ENCODE peak calls at places on chromosomes 7 and 10, in four cellular contexts. Y, K, H and M are unnamed samples.

GRCh38 chr7:22723171-22723601 is 3.8 kb upstream of the IL6 start:
- DNase-seq in Y (peak), K (no peak), H (no peak), M (no peak)

GRCh38 chr7:76333388-76334101 is 25.2 kb downstream of the YWHAG start:
- DNase-seq in Y (no peak), K (no peak), H (no peak), M (no peak)

GRCh38 chr7:1919539-1920265 is 249.6 kb downstream of the ELFN1 start:
- DNase-seq in Y (no peak), K (no peak), H (no peak), M (no peak)

GRCh38 chr10:12350167-12350872 is 973 bp downstream of the CAMK1D start:
- DNase-seq in Y (peak), K (no peak), H (no peak), M (no peak)

GRCh38 chr7:36336380-36336779 is 53.3 kb upstream of the ANLN start:
- DNase-seq in Y (no peak), K (no peak), H (no peak), M (no peak)

GRCh38 chr7:1761097-1761496 is 91.0 kb downstream of the ELFN1 start:
- DNase-seq in Y (no peak), K (no peak), H (no peak), M (no peak)

GRCh38 chr10:43208147-43209063 is 58.5 kb downstream of the RASGEF1A start:
- DNase-seq in Y (no peak), K (no peak), H (no peak), M (no peak)

GRCh38 chr7:54037873-54038272 is 504.3 kb upstream of the VSTM2A start:
- DNase-seq in Y (no peak), K (no peak), H (no peak), M (no peak)

GRCh38 chr7:20141666-20142065 is 75.5 kb downstream of the MACC1 start:
- DNase-seq in Y (peak), K (no peak), H (no peak), M (no peak)

GRCh38 chr7:12896316-12896715 is 208.9 kb downstream of the ARL4A start:
- DNase-seq in Y (no peak), K (no peak), H (no peak), M (no peak)

GRCh38 chr7:27171636-27172387 is 2.3 kb downstream of the HOXA10 start:
- DNase-seq in Y (no peak), K (no peak), H (no peak), M (no peak)

GRCh38 chr10:646118-646524 is 43.3 kb downstream of the DIP2C start:
- DNase-seq in Y (no peak), K (no peak), H (no peak), M (no peak)

GRCh38 chr7:158868754-158869410 is 12.5 kb downstream of the DYNC2I1 start:
- DNase-seq in Y (no peak), K (no peak), H (no peak), M (no peak)

GRCh38 chr7:27873006-27873295 is 133.0 kb downstream of the TAX1BP1 start:
- DNase-seq in Y (no peak), K (no peak), H (no peak), M (no peak)

GRCh38 chr7:144830024-144830785 is 5.6 kb downstream of the TPK1 start:
- DNase-seq in Y (no peak), K (no peak), H (no peak), M (no peak)

GRCh38 chr7:137717811-137718271 is 128.9 kb downstream of the DGKI start:
- DNase-seq in Y (peak), K (no peak), H (no peak), M (no peak)

GRCh38 chr10:13813540-13813939 is 226.8 kb downstream of the PRPF18 start:
- DNase-seq in Y (no peak), K (no peak), H (no peak), M (no peak)

GRCh38 chr7:85750454-85750949 is 563.6 kb upstream of the SEMA3D start:
- DNase-seq in Y (peak), K (peak), H (no peak), M (no peak)

GRCh38 chr7:115613836-115614235 is 416.7 kb downstream of the TFEC start:
- DNase-seq in Y (no peak), K (no peak), H (no peak), M (no peak)

GRCh38 chr10:78923644-78924318 is 145.0 kb upstream of the ZMIZ1 start:
- DNase-seq in Y (no peak), K (no peak), H (no peak), M (no peak)

GRCh38 chr7:121545418-121545817 is 149.3 kb upstream of the FAM3C start:
- DNase-seq in Y (no peak), K (no peak), H (no peak), M (peak)

GRCh38 chr7:43876976-43877745 is 7.8 kb upstream of the MRPS24 start:
- DNase-seq in Y (no peak), K (no peak), H (no peak), M (no peak)

GRCh38 chr10:50635286-50635685 is 11.5 kb upstream of the SGMS1 start:
- DNase-seq in Y (peak), K (peak), H (peak), M (no peak)

GRCh38 chr7:55438765-55439525 is 73.8 kb downstream of the LANCL2 start:
- DNase-seq in Y (no peak), K (no peak), H (no peak), M (no peak)

GRCh38 chr10:88113232-88113631 is 249.8 kb downstream of the PTEN start:
- DNase-seq in Y (no peak), K (no peak), H (no peak), M (no peak)

GRCh38 chr7:11858668-11859302 is 26.8 kb upstream of the THSD7A start:
- DNase-seq in Y (no peak), K (no peak), H (no peak), M (no peak)

GRCh38 chr10:44911951-44912350 is 814 bp downstream of the TMEM72 start:
- DNase-seq in Y (no peak), K (no peak), H (no peak), M (no peak)

GRCh38 chr7:95045236-95045923 is 138.0 kb downstream of the PPP1R9A start:
- DNase-seq in Y (no peak), K (no peak), H (no peak), M (no peak)

GRCh38 chr10:25704622-25705021 is 229.4 kb upstream of the MYO3A start:
- DNase-seq in Y (no peak), K (no peak), H (no peak), M (no peak)

GRCh38 chr10:111323567-111323966 is 246.7 kb downstream of the ADRA2A start:
- DNase-seq in Y (no peak), K (peak), H (no peak), M (no peak)

GRCh38 chr7:30920584-30921539 is 9.2 kb downstream of the AQP1 start:
- DNase-seq in Y (no peak), K (no peak), H (no peak), M (no peak)

GRCh38 chr10:25078659-25079429 is 62.4 kb downstream of the THNSL1 start:
- DNase-seq in Y (no peak), K (peak), H (no peak), M (no peak)

GRCh38 chr7:115678049-115678982 is 352.2 kb downstream of the TFEC start:
- DNase-seq in Y (peak), K (peak), H (no peak), M (no peak)

GRCh38 chr10:72009430-72010081 is 45.4 kb downstream of the CHST3 start:
- DNase-seq in Y (peak), K (peak), H (peak), M (no peak)

GRCh38 chr10:32418572-32418971 is 27.4 kb upstream of the CCDC7 start:
- DNase-seq in Y (no peak), K (no peak), H (no peak), M (no peak)

GRCh38 chr7:11748884-11749283 is 83.1 kb downstream of the THSD7A start:
- DNase-seq in Y (no peak), K (no peak), H (no peak), M (no peak)

GRCh38 chr7:150801242-150801945 is 825 bp downstream of the TMEM176A start:
- DNase-seq in Y (no peak), K (no peak), H (no peak), M (no peak)
- H3K4me3 ChIP-seq in Y (no peak), K (no peak), H (no peak), M (peak)

GRCh38 chr7:104272767-104273384 is 55.5 kb upstream of the LHFPL3 start:
- DNase-seq in Y (peak), K (peak), H (no peak), M (no peak)
- TF ChIP-seq CTCF in Y (peak), K (peak), H (peak), M (peak)

GRCh38 chr10:73907841-73908517 is 3.0 kb upstream of the PLAU start:
- DNase-seq in Y (no peak), K (no peak), H (no peak), M (no peak)

GRCh38 chr10:73910764-73911552 is at the start of gene PLAU:
- DNase-seq in Y (no peak), K (no peak), H (no peak), M (no peak)

GRCh38 chr10:73909716-73910115 is 1.2 kb upstream of the PLAU start:
- DNase-seq in Y (no peak), K (no peak), H (no peak), M (no peak)

GRCh38 chr10:73910401-73910763 is 550 bp upstream of the PLAU start:
- DNase-seq in Y (no peak), K (no peak), H (no peak), M (no peak)

DNA sequence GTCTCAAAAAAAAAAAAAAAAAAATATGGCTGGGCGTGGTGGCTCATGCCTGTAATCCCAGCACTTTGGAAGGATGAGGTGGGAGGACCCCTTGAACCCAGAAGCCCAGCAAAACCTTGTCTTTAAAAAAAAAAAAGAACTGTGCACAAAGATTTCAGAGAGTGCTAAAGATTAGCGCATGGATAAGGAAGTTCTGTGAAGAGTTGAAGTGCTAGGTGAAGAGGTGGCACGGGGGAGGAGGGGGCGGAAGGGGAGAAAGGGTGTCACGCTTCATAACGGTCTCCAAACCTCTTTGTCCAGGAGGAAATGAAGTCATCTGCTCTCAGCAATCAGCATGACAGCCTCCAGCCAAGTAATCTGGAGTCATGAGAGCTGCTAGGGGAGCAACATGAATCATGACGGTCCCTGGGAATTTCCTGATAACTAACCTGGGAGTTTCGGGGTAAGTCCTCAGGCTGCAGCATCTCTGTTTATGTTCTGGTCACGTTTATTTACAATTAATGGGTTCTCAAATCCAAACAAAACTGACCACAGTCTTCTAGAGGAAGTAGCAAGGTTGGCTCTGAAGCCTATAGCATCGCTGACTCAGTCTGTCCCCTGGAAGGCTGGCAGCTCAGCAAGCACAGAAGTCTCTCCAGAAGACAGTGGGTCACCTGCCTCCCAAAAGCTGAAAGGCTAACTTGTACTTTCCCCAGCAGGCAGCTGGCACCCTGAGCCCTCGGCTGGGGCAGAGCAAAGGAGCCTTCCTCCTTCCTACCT is 1.9 kb upstream of the PLAU start:
- DNase-seq in Y (peak), K (peak), H (peak), M (peak)
- H3K4me3 ChIP-seq in Y (peak), K (no peak), H (no peak), M (peak)

GRCh38 chr7:52021343-52021742 is 704.7 kb upstream of the COBL start:
- DNase-seq in Y (no peak), K (no peak), H (no peak), M (no peak)

GRCh38 chr7:52018680-52019054 is 702.1 kb upstream of the COBL start:
- DNase-seq in Y (no peak), K (no peak), H (no peak), M (no peak)

DNA sequence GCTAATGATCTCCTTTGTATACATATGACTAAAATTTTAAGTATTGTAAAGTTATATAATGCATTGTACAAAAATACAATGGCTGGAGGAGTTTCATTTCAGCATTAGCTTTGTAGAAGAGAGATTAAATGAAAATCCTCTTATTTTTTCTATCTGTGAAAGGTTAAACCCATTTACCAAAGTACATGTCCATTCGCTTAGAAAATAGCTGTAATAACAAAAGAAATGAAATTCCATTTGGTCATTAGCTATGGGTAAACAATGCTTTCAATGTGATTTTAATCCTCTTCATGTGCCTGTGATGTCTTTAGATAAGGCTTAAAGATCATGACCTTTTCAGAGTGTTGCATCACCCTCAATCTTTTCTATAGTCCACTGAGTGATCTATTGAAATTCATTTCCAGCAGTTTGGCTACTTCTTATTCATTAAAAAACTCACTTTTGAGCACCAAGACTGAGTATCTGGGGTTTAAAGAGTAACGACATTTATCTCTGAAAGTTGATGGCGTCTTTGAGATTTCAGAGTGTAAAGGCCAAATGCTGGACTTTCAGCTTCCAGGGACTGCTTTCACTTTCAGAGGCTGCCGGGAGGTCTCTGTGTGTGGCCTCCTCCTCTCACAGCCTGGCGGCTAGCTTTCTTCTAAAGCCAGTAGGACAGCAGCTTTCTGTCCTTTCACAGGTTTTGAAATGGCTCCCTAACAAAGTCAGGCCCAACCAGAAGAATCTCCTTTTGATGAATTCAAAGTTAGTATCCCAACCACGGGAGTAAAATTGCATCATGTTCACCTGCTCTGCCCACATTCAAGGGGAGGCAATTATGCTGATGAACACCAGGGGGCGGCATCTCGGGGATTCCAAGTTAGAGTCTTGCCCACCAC is 701.4 kb upstream of the COBL start:
- DNase-seq in Y (no peak), K (no peak), H (no peak), M (peak)
- TF ChIP-seq CTCF in Y (peak), K (no peak), H (peak), M (peak)

DNA sequence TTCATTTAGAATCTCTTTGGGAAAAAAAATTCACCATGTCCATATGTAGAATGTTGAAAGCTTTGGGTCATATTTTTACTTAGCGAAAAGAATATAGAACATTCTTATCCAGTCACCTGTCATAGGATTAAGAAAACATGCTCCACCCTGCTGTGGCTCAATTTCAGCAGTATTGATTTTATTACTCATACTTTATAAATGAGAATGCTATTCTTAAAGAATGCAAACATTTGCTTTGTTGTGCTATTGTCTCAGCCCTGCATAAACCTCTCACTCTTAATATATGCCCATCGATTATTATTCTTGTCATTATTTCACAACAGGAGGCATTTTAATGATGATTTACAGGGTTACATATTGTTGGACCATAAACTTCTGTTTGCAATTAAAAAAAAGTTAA is 49.8 kb upstream of the SHH start:
- DNase-seq in Y (no peak), K (no peak), H (no peak), M (no peak)
- H3K4me3 ChIP-seq in Y (no peak), K (no peak), H (no peak), M (no peak)